ENCODE peak calls at places on chromosomes 4 and X, in nine cellular contexts. P, Q, M, N, X, O, J, R and H are unnamed samples.

GRCh38 chrX:67684136-67684535 is 140.3 kb downstream of the AR start:
- DNase-seq in P (no peak), Q (no peak), M (no peak), N (no peak), X (no peak), O (no peak), J (no peak), R (no peak), H (no peak)

GRCh38 chrX:47499291-47499690 is 16.3 kb upstream of the ZNF41 start:
- DNase-seq in P (no peak), Q (no peak), M (no peak), N (no peak), X (no peak), O (no peak), J (no peak), R (no peak), H (no peak)

GRCh38 chr4:8513931-8514330 is 66.3 kb upstream of the GPR78 start:
- DNase-seq in P (no peak), Q (no peak), M (no peak), N (no peak), X (no peak), O (no peak), J (no peak), R (no peak), H (no peak)

GRCh38 chrX:74636749-74637314 is 22.4 kb upstream of the RLIM start:
- DNase-seq in P (no peak), Q (no peak), M (no peak), N (no peak), X (no peak), O (no peak), J (no peak), R (no peak), H (no peak)

GRCh38 chr4:41067369-41067768 is 147.0 kb downstream of the APBB2 start:
- DNase-seq in P (no peak), Q (no peak), M (no peak), N (no peak), X (no peak), O (no peak), J (no peak), R (no peak), H (no peak)

GRCh38 chr4:15774020-15774420 is 4.1 kb upstream of the CD38 start:
- DNase-seq in P (no peak), Q (no peak), M (no peak), N (no peak), X (no peak), O (no peak), J (no peak), R (no peak), H (no peak)

GRCh38 chr4:53450773-53451172 is 73.3 kb downstream of the FIP1L1 start:
- DNase-seq in P (no peak), Q (no peak), M (no peak), N (no peak), X (no peak), O (no peak), J (no peak), R (peak), H (no peak)

GRCh38 chr4:159366966-159367365 is 264.1 kb downstream of the RAPGEF2 start:
- DNase-seq in P (no peak), Q (no peak), M (no peak), N (no peak), X (no peak), O (no peak), J (no peak), R (no peak), H (no peak)

GRCh38 chr4:59180161-59180560 is 2020.0 kb upstream of the ADGRL3 start:
- DNase-seq in P (no peak), Q (no peak), M (no peak), N (no peak), X (no peak), O (no peak), J (no peak), R (no peak), H (no peak)

GRCh38 chr4:125045311-125045710 is 269.4 kb upstream of the FAT4 start:
- DNase-seq in P (no peak), Q (no peak), M (no peak), N (no peak), X (no peak), O (no peak), J (no peak), R (no peak), H (no peak)

GRCh38 chr4:24472514-24473308 is 111.6 kb downstream of the DHX15 start:
- DNase-seq in P (peak), Q (no peak), M (peak), N (peak), X (no peak), O (peak), J (peak), R (peak), H (peak)

GRCh38 chr4:8362483-8362882 is 78.0 kb downstream of the ACOX3 start:
- DNase-seq in P (no peak), Q (no peak), M (no peak), N (no peak), X (no peak), O (peak), J (no peak), R (peak), H (no peak)

GRCh38 chrX:131394384-131394783 is 105.3 kb upstream of the IGSF1 start:
- DNase-seq in P (no peak), Q (no peak), M (no peak), N (peak), X (no peak), O (no peak), J (no peak), R (no peak), H (no peak)

GRCh38 chr4:128660361-128660964 is 149.0 kb upstream of the JADE1 start:
- DNase-seq in P (no peak), Q (no peak), M (no peak), N (no peak), X (peak), O (no peak), J (no peak), R (no peak), H (peak)

GRCh38 chr4:40682298-40683101 is 52.8 kb upstream of the RBM47 start:
- DNase-seq in P (no peak), Q (no peak), M (no peak), N (no peak), X (no peak), O (peak), J (no peak), R (no peak), H (no peak)

GRCh38 chr4:142874684-142875083 is 28.6 kb upstream of the INPP4B start:
- DNase-seq in P (no peak), Q (no peak), M (no peak), N (no peak), X (no peak), O (no peak), J (no peak), R (no peak), H (no peak)

GRCh38 chr4:89267392-89267791 is 40.2 kb downstream of the GPRIN3 start:
- DNase-seq in P (no peak), Q (no peak), M (no peak), N (no peak), X (no peak), O (no peak), J (no peak), R (no peak), H (no peak)

GRCh38 chr4:176584031-176584430 is 208.7 kb downstream of the VEGFC start:
- DNase-seq in P (no peak), Q (no peak), M (no peak), N (no peak), X (no peak), O (no peak), J (no peak), R (peak), H (no peak)

GRCh38 chr4:167713756-167714155 is 378.6 kb upstream of the ANXA10 start:
- DNase-seq in P (no peak), Q (no peak), M (no peak), N (no peak), X (no peak), O (no peak), J (no peak), R (no peak), H (no peak)

GRCh38 chr4:131091896-131092295 is 1995.9 kb downstream of the C4orf33 start:
- DNase-seq in P (no peak), Q (no peak), M (no peak), N (peak), X (no peak), O (no peak), J (no peak), R (peak), H (no peak)

GRCh38 chrX:148784859-148785655 is 284.6 kb downstream of the AFF2 start:
- DNase-seq in P (no peak), Q (no peak), M (no peak), N (no peak), X (no peak), O (no peak), J (no peak), R (no peak), H (no peak)

GRCh38 chr4:110292994-110293744 is 94.8 kb upstream of the ELOVL6 start:
- DNase-seq in P (no peak), Q (no peak), M (no peak), N (no peak), X (no peak), O (no peak), J (no peak), R (no peak), H (no peak)

GRCh38 chrX:151279161-151279560 is 102.8 kb downstream of the GPR50 start:
- DNase-seq in P (no peak), Q (no peak), M (no peak), N (no peak), X (no peak), O (no peak), J (no peak), R (no peak), H (no peak)

GRCh38 chr4:6751611-6752485 is 30.7 kb upstream of the KIAA0232 start:
- DNase-seq in P (no peak), Q (no peak), M (no peak), N (no peak), X (no peak), O (peak), J (no peak), R (no peak), H (no peak)

GRCh38 chr4:128301979-128302378 is 14.4 kb upstream of the PGRMC2 start:
- DNase-seq in P (no peak), Q (no peak), M (no peak), N (no peak), X (no peak), O (no peak), J (no peak), R (no peak), H (no peak)

GRCh38 chr4:122716825-122717448 is 15.6 kb upstream of the BBS12 start:
- DNase-seq in P (peak), Q (peak), M (peak), N (peak), X (no peak), O (peak), J (peak), R (peak), H (peak)

GRCh38 chr4:125283702-125284279 is 31.0 kb upstream of the FAT4 start:
- DNase-seq in P (no peak), Q (no peak), M (no peak), N (peak), X (no peak), O (no peak), J (no peak), R (peak), H (peak)

GRCh38 chr4:113635739-113636437 is 125.7 kb downstream of the CAMK2D start:
- DNase-seq in P (no peak), Q (no peak), M (no peak), N (no peak), X (no peak), O (no peak), J (no peak), R (peak), H (no peak)

GRCh38 chrX:17738002-17738713 is 865 bp downstream of the SCML1 start:
- DNase-seq in P (peak), Q (no peak), M (peak), N (no peak), X (no peak), O (peak), J (peak), R (peak), H (no peak)

DNA sequence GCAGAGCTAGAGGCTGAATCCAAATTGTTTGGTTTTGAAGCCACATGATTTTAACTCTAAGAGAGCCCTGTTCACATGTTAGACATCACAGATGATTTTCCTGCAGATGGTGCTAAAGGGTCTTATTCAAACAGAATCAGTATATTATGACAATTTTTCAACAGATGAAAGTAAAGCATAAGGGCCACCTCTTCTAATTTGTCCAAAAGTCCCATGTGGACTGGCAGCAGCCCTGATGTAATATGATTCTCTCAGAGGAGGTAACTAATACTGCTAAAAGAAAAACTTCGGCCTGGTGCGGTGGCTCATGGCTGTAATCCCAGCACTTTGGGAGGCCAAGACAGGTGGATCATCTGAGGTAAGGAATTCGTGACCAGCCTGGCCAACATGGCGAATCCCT is 26.0 kb upstream of the SETD7 start:
- DNase-seq in P (no peak), Q (no peak), M (no peak), N (no peak), X (no peak), O (no peak), J (no peak), R (no peak), H (no peak)
- TF ChIP-seq CTCF in P (no peak), Q (no peak), M (no peak), N (no peak), X (no peak), O (no peak), J (no peak), R (peak), H (peak)

DNA sequence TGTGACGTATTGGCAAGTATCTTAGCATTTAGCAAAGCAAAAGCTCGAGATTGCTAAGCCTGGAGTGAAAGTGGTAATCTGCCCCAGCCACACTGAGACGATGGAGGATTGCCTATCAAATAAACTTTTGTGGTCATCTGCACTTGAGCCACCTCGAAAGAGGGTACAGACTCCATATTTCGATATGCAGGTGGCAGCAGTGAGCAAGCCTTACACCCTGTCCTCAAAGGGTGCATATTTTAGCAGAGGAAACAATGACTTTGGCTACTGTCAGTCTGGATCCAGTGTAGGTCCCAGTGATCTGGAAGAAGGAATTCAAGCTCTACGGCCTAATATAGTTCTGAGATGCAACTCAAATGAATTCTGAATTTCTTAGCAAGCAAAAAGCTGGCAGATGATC is 153.9 kb downstream of the ATG4A start:
- DNase-seq in P (no peak), Q (no peak), M (no peak), N (no peak), X (no peak), O (no peak), J (no peak), R (no peak), H (no peak)
- TF ChIP-seq CTCF in P (no peak), Q (no peak), M (no peak), N (peak), X (no peak), O (no peak), J (no peak), R (peak), H (peak)

DNA sequence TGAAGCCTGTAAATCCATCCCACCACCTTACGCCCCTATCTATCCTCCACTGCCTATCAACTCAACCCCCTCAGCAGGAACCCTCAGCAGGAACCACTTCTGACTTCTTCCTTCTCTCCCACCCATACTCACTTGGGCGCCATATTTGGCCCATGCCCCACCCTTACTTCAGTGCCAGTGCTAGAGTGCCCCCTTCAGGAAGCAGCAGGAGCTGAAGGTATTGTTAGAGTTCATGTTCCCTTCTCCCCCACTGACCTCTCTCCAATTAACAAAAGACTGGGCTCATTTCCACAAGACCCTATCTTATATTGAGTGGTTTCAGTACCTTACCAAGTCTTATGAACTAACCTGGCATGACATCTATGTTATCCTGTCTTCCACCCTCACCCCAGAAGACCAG is 363.1 kb upstream of the SLIT2 start:
- DNase-seq in P (no peak), Q (no peak), M (no peak), N (no peak), X (no peak), O (no peak), J (no peak), R (no peak), H (no peak)
- TF ChIP-seq CTCF in P (no peak), Q (no peak), M (no peak), N (peak), X (no peak), O (no peak), J (no peak), R (peak), H (no peak)

DNA sequence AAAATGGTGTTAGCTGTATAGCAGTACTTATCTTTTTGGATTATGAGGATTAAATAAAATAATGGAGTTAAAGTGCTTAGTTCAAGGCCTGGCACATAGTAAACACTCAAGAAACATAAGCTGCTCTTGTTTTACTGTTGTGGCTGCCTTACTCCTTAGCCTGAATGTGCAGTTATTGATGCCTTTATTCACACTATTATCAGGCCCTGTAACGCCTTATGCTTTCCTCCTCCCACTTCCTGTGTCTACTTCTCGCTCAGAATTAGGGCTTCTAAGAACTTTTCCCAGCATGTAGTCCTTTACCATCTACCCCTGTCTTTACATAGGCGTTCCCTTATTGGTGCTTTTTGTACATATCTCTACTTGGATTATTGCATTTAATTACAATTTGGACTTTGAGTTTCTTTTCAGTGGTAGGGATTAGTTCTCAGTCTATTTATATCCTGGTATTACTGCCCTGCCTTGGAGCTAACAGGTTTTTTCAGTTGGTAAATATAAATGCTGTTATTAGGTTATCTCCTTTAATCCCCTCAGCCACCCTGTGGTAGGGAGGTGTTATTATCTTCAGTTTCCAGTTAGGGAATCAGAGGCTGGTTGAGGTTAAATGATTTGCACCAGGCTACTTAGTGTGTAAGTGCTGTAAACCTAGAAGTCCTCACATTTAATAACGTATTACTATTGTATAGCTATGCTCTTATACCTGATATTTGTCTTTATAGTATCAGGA is 83.9 kb downstream of the RBPJ start:
- DNase-seq in P (no peak), Q (no peak), M (no peak), N (no peak), X (no peak), O (no peak), J (no peak), R (no peak), H (no peak)
- TF ChIP-seq CTCF in P (peak), Q (no peak), M (no peak), N (no peak), X (no peak), O (no peak), J (peak), R (peak), H (no peak)